ENCODE peak calls at places on chromosomes 16 and 17, in four cellular contexts. A, N, U and L are unnamed samples.

GRCh38 chr16:4465977-4466779 is 8.2 kb downstream of the NMRAL1 start:
- DNase-seq in A (peak; percentile 62), N (no peak), U (no peak), L (peak; percentile 56)

GRCh38 chr17:77690271-77691161 is 268.0 kb upstream of the TNRC6C start:
- DNase-seq in A (no peak), N (no peak), U (no peak), L (peak; percentile 79)

GRCh38 chr17:46869296-46869695 is 17.9 kb downstream of the WNT9B start:
- DNase-seq in A (no peak), N (no peak), U (no peak), L (no peak)

GRCh38 chr17:83128306-83129240 is 49.2 kb downstream of the METRNL start:
- DNase-seq in A (no peak), N (no peak), U (no peak), L (no peak)

GRCh38 chr17:79019260-79019630 is 4.7 kb upstream of the C1QTNF1 start:
- DNase-seq in A (no peak), N (no peak), U (no peak), L (no peak)

GRCh38 chr17:74450925-74451403 is 15.5 kb upstream of the CD300A start:
- DNase-seq in A (no peak), N (no peak), U (no peak), L (no peak)

GRCh38 chr17:36128411-36128978 is 24.9 kb downstream of the CCL4 start:
- DNase-seq in A (no peak), N (no peak), U (no peak), L (no peak)

GRCh38 chr17:36691606-36692005 is 90.2 kb downstream of the MRM1 start:
- DNase-seq in A (no peak), N (no peak), U (no peak), L (no peak)

GRCh38 chr17:40493697-40494096 is 7.7 kb downstream of the TNS4 start:
- DNase-seq in A (no peak), N (no peak), U (no peak), L (no peak)

GRCh38 chr16:70380205-70380918 is 33.7 kb downstream of the DDX19A start:
- DNase-seq in A (peak; percentile 85), N (peak; percentile 75), U (peak; percentile 44), L (peak; percentile 46)

GRCh38 chr17:74354123-74354522 is 7.5 kb downstream of the BTBD17 start:
- DNase-seq in A (no peak), N (peak; percentile 75), U (peak; percentile 84), L (peak; percentile 53)

GRCh38 chr17:40307001-40307690 is 1.8 kb upstream of the RARA start:
- DNase-seq in A (peak; percentile 78), N (peak; percentile 50), U (peak; percentile 23), L (no peak)

GRCh38 chr16:73021866-73022495 is 25.9 kb downstream of the ZFHX3 start:
- DNase-seq in A (no peak), N (no peak), U (no peak), L (no peak)

GRCh38 chr17:78924481-78925151 is 571 bp downstream of the TIMP2 start:
- DNase-seq in A (peak; percentile 43), N (no peak), U (no peak), L (no peak)

GRCh38 chr17:46024590-46024989 is 25.5 kb downstream of the STH start:
- DNase-seq in A (no peak), N (no peak), U (no peak), L (no peak)

GRCh38 chr17:4206945-4207344 is 56.8 kb downstream of the ANKFY1 start:
- DNase-seq in A (peak; percentile 9), N (peak; percentile 92), U (no peak), L (peak; percentile 87)

GRCh38 chr17:81109957-81110356 is 55.4 kb upstream of the PVALEF start:
- DNase-seq in A (no peak), N (peak; percentile 73), U (no peak), L (no peak)

GRCh38 chr16:67699265-67699664 is 19.9 kb downstream of the GFOD2 start:
- DNase-seq in A (no peak), N (no peak), U (no peak), L (no peak)

GRCh38 chr16:86761117-86761971 is 183.0 kb downstream of the FOXL1 start:
- DNase-seq in A (peak; percentile 71), N (peak; percentile 36), U (peak; percentile 70), L (no peak)

GRCh38 chr17:40612510-40613244 is 34.9 kb downstream of the SMARCE1 start:
- DNase-seq in A (no peak), N (no peak), U (no peak), L (no peak)

GRCh38 chr17:14308965-14309879 is 8.3 kb downstream of the HS3ST3B1 start:
- DNase-seq in A (peak; percentile 95), N (no peak), U (peak; percentile 82), L (peak; percentile 52)

GRCh38 chr17:7403043-7403901 is 625 bp downstream of the TMEM256 start:
- DNase-seq in A (no peak), N (no peak), U (no peak), L (no peak)

GRCh38 chr17:67469208-67469980 is 92.3 kb downstream of the PITPNC1 start:
- DNase-seq in A (peak; percentile 78), N (peak; percentile 5), U (no peak), L (peak; percentile 58)

GRCh38 chr16:83940630-83941378 is 12.2 kb upstream of the OSGIN1 start:
- DNase-seq in A (no peak), N (no peak), U (no peak), L (no peak)

GRCh38 chr17:12592941-12593340 is 72.7 kb upstream of the MYOCD start:
- DNase-seq in A (no peak), N (peak; percentile 22), U (no peak), L (no peak)

GRCh38 chr17:43334744-43335400 is 63.9 kb upstream of the ARL4D start:
- DNase-seq in A (no peak), N (peak; percentile 58), U (no peak), L (peak; percentile 64)

GRCh38 chr16:49866533-49867155 is 10.7 kb upstream of the ZNF423 start:
- DNase-seq in A (no peak), N (no peak), U (no peak), L (no peak)

GRCh38 chr16:81405702-81406113 is 38.9 kb upstream of the CMIP start:
- DNase-seq in A (peak; percentile 90), N (no peak), U (no peak), L (no peak)